ENCODE peak calls at places on chromosomes 13 and 19, in four cellular contexts. One of them, this sample, is unnamed.

GRCh38 chr13:101942038-101942437 is 459.8 kb downstream of the FGF14 start:
- DNase-seq in heart left ventricle: no peak
- DNase-seq in IMR-90: peak
- DNase-seq in cardiac muscle cell: peak
- DNase-seq in this sample: peak

GRCh38 chr13:45276887-45277286 is 64.1 kb downstream of the TPT1 start:
- DNase-seq in heart left ventricle: no peak
- DNase-seq in IMR-90: no peak
- DNase-seq in cardiac muscle cell: no peak
- DNase-seq in this sample: no peak

GRCh38 chr13:29922896-29923295 is 72.5 kb upstream of the UBL3 start:
- DNase-seq in heart left ventricle: no peak
- DNase-seq in IMR-90: peak
- DNase-seq in cardiac muscle cell: peak
- DNase-seq in this sample: peak

GRCh38 chr13:19860884-19861655 is 2.4 kb downstream of the ZMYM5 start:
- DNase-seq in heart left ventricle: no peak
- DNase-seq in IMR-90: peak
- DNase-seq in cardiac muscle cell: peak
- DNase-seq in this sample: peak

GRCh38 chr13:60583196-60583908 is 186.3 kb downstream of the TDRD3 start:
- DNase-seq in heart left ventricle: no peak
- DNase-seq in IMR-90: peak
- DNase-seq in cardiac muscle cell: peak
- DNase-seq in this sample: peak

GRCh38 chr13:59906413-59907027 is 257.2 kb downstream of the DIAPH3 start:
- DNase-seq in heart left ventricle: no peak
- DNase-seq in IMR-90: peak
- DNase-seq in cardiac muscle cell: peak
- DNase-seq in this sample: peak

GRCh38 chr19:39430675-39431593 is 4.8 kb downstream of the RPS16 start:
- DNase-seq in heart left ventricle: peak
- DNase-seq in IMR-90: peak
- DNase-seq in cardiac muscle cell: peak
- DNase-seq in this sample: peak

GRCh38 chr13:28761586-28761985 is 42.8 kb upstream of the SLC46A3 start:
- DNase-seq in heart left ventricle: no peak
- DNase-seq in IMR-90: peak
- DNase-seq in cardiac muscle cell: no peak
- DNase-seq in this sample: no peak

GRCh38 chr19:49453757-49454248 is 778 bp downstream of the ALDH16A1 start:
- DNase-seq in heart left ventricle: no peak
- DNase-seq in IMR-90: no peak
- DNase-seq in cardiac muscle cell: peak
- DNase-seq in this sample: no peak

GRCh38 chr19:7252364-7252763 is 41.9 kb downstream of the INSR start:
- DNase-seq in heart left ventricle: no peak
- DNase-seq in IMR-90: no peak
- DNase-seq in cardiac muscle cell: no peak
- DNase-seq in this sample: no peak

GRCh38 chr13:74570834-74571233 is 436.6 kb upstream of the KLF12 start:
- DNase-seq in heart left ventricle: no peak
- DNase-seq in IMR-90: peak
- DNase-seq in cardiac muscle cell: peak
- DNase-seq in this sample: peak

GRCh38 chr13:40786568-40786996 is 2.8 kb upstream of the SLC25A15 start:
- DNase-seq in heart left ventricle: no peak
- DNase-seq in IMR-90: peak
- DNase-seq in cardiac muscle cell: peak
- DNase-seq in this sample: peak

GRCh38 chr13:30033681-30034447 is 183.4 kb upstream of the UBL3 start:
- DNase-seq in heart left ventricle: no peak
- DNase-seq in IMR-90: peak
- DNase-seq in cardiac muscle cell: peak
- DNase-seq in this sample: peak

GRCh38 chr19:14519860-14520407 is 1.7 kb upstream of the DNAJB1 start:
- DNase-seq in heart left ventricle: no peak
- DNase-seq in IMR-90: peak
- DNase-seq in cardiac muscle cell: peak
- DNase-seq in this sample: peak

GRCh38 chr19:31351212-31352193 is 2.3 kb upstream of the TSHZ3 start:
- DNase-seq in heart left ventricle: peak
- DNase-seq in IMR-90: peak
- DNase-seq in cardiac muscle cell: peak
- DNase-seq in this sample: peak

GRCh38 chr13:49641810-49642291 is 13.5 kb downstream of the ARL11 start:
- DNase-seq in heart left ventricle: peak
- DNase-seq in IMR-90: peak
- DNase-seq in cardiac muscle cell: peak
- DNase-seq in this sample: peak

GRCh38 chr13:48851707-48852106 is 124.0 kb upstream of the FNDC3A start:
- DNase-seq in heart left ventricle: no peak
- DNase-seq in IMR-90: no peak
- DNase-seq in cardiac muscle cell: no peak
- DNase-seq in this sample: no peak

GRCh38 chr19:12723643-12724426 is at the start of gene TNPO2:
- DNase-seq in heart left ventricle: peak
- DNase-seq in IMR-90: peak
- DNase-seq in cardiac muscle cell: peak
- DNase-seq in this sample: peak

GRCh38 chr13:21849323-21849722 is 178.4 kb downstream of the FGF9 start:
- DNase-seq in heart left ventricle: no peak
- DNase-seq in IMR-90: peak
- DNase-seq in cardiac muscle cell: peak
- DNase-seq in this sample: peak

GRCh38 chr13:97659602-97660001 is 225.6 kb downstream of the RAP2A start:
- DNase-seq in heart left ventricle: no peak
- DNase-seq in IMR-90: peak
- DNase-seq in cardiac muscle cell: peak
- DNase-seq in this sample: peak

GRCh38 chr13:46168341-46168740 is 13.6 kb downstream of the LCP1 start:
- DNase-seq in heart left ventricle: peak
- DNase-seq in IMR-90: no peak
- DNase-seq in cardiac muscle cell: peak
- DNase-seq in this sample: peak

GRCh38 chr19:5444431-5444830 is 10.8 kb upstream of the ZNRF4 start:
- DNase-seq in heart left ventricle: no peak
- DNase-seq in IMR-90: no peak
- DNase-seq in cardiac muscle cell: no peak
- DNase-seq in this sample: no peak

GRCh38 chr13:51330741-51331140 is 8.8 kb upstream of the SERPINE3 start:
- DNase-seq in heart left ventricle: no peak
- DNase-seq in IMR-90: no peak
- DNase-seq in cardiac muscle cell: peak
- DNase-seq in this sample: peak

GRCh38 chr13:51614350-51614786 is 30.1 kb downstream of the WDFY2 start:
- DNase-seq in heart left ventricle: peak
- DNase-seq in IMR-90: no peak
- DNase-seq in cardiac muscle cell: no peak
- DNase-seq in this sample: no peak

GRCh38 chr19:16222806-16223205 is 25.1 kb downstream of the AP1M1 start:
- DNase-seq in heart left ventricle: no peak
- DNase-seq in IMR-90: peak
- DNase-seq in cardiac muscle cell: peak
- DNase-seq in this sample: no peak

GRCh38 chr19:3095375-3096191 is 1.4 kb downstream of the GNA11 start:
- DNase-seq in heart left ventricle: no peak
- DNase-seq in IMR-90: no peak
- DNase-seq in cardiac muscle cell: no peak
- DNase-seq in this sample: no peak

GRCh38 chr19:49638360-49638759 is 1.6 kb downstream of the RRAS start:
- DNase-seq in heart left ventricle: no peak
- DNase-seq in IMR-90: no peak
- DNase-seq in cardiac muscle cell: peak
- DNase-seq in this sample: peak

GRCh38 chr13:24038846-24039330 is 121.6 kb upstream of the SPATA13 start:
- DNase-seq in heart left ventricle: no peak
- DNase-seq in IMR-90: peak
- DNase-seq in cardiac muscle cell: peak
- DNase-seq in this sample: no peak

GRCh38 chr19:32998722-32999121 is 26.7 kb downstream of the FAAP24 start:
- DNase-seq in heart left ventricle: no peak
- DNase-seq in IMR-90: no peak
- DNase-seq in cardiac muscle cell: no peak
- DNase-seq in this sample: no peak

GRCh38 chr13:101417043-101417406 is 717 bp upstream of the NALCN start:
- DNase-seq in heart left ventricle: no peak
- DNase-seq in IMR-90: peak
- DNase-seq in cardiac muscle cell: peak
- DNase-seq in this sample: peak

GRCh38 chr19:4967738-4968461 is 1.0 kb upstream of the KDM4B start:
- DNase-seq in heart left ventricle: no peak
- DNase-seq in IMR-90: no peak
- DNase-seq in cardiac muscle cell: peak
- DNase-seq in this sample: no peak

GRCh38 chr13:50910483-50910805 is 853 bp downstream of the RNASEH2B start:
- DNase-seq in heart left ventricle: peak
- DNase-seq in IMR-90: peak
- DNase-seq in cardiac muscle cell: peak
- DNase-seq in this sample: peak

GRCh38 chr19:50723069-50723468 is at the start of gene CLEC11A:
- DNase-seq in heart left ventricle: peak
- DNase-seq in IMR-90: peak
- DNase-seq in cardiac muscle cell: peak
- DNase-seq in this sample: peak
- H3K4me3 ChIP-seq in heart left ventricle: peak
- H3K4me3 ChIP-seq in IMR-90: peak
- H3K4me3 ChIP-seq in cardiac muscle cell: peak
- H3K4me3 ChIP-seq in this sample: peak

GRCh38 chr19:58516964-58517833 is 2.4 kb downstream of the ZBTB45 start:
- DNase-seq in heart left ventricle: no peak
- DNase-seq in IMR-90: no peak
- DNase-seq in cardiac muscle cell: no peak
- DNase-seq in this sample: no peak
- TF ChIP-seq CTCF in heart left ventricle: no peak
- TF ChIP-seq CTCF in IMR-90: no peak
- TF ChIP-seq CTCF in cardiac muscle cell: no peak
- TF ChIP-seq CTCF in this sample: no peak

DNA sequence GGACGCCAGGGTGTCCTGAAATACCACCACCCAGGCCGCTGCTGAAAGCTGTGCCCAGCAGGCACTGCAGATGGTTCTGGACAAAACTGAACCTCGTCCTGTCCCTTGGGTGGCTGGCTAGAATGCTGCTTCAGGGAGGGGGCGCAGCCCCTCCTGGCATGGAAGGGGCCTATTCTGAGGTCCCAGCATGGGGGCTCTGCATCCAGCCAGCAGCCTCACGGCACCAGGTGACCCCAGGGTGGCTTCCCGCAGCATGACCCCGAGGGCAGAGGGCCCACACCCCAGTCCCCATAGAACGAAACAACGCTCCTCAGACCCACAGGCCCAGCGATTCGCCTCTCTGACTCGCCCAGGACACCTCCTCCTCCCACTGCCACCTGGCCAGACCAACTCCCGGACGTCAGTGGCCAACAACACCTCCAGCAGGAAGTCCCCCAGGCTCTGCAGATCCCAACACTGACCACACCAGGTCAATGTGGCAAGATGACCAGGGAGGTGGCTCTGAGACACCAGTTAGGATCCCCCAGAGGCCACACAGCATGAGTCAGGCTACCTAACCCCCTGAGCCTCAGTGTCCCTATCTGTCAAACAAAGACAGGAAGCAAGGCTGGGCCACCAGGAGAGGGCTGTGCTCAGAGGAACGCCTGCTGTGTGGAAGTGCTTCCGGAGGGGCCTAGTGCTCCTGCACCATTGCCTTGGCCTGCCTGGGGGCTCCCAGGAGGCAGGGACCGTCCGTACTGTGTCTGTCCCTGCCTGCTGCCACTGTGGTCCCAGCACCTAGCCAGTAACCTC is 6.1 kb downstream of the MKNK2 start:
- DNase-seq in heart left ventricle: no peak
- DNase-seq in IMR-90: no peak
- DNase-seq in cardiac muscle cell: no peak
- DNase-seq in this sample: no peak
- H3K4me3 ChIP-seq in heart left ventricle: no peak
- H3K4me3 ChIP-seq in IMR-90: no peak
- H3K4me3 ChIP-seq in cardiac muscle cell: no peak
- H3K4me3 ChIP-seq in this sample: no peak

DNA sequence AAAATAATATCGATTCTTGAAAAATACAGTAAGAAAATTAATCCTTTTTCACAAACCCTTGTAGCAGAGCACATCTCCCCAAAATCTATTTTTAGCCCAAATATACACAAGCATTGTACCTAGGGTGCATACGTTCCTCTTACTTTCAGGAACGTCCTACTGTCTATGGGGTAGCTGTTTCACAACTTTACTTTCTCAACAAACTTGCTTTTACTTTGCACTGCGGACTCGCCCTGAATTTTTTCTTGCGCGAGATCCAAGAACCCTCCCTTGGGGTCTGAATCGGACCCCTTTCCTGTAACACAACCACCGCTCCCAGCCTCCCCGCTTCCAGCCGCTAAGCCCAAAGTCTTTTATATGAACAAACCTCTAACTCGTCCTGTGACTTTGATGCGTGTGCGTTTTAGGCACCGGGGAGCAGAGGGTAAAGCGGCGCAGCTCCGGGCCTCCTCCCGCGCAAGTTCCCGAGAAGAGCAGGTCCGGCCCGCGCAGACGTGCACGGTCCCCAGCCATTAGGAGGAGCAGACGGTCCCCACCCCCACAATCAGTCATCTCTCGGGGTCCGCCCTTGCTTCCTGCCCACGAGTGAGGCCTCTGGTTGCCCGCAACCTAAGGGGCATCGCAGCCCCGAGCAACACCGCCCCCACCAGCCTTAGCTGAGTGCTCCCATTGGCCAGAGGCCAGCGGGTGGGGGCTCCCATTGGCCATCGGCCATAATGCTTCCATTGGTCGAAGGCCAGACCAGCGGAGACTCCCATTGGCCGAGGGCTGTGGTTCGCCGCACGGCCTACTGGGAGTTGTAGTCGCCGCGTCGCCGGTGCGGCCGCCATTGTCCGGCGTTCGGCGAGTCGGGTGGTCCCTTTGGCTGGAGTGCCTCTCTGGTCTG is at the start of gene ZNF8:
- DNase-seq in heart left ventricle: peak
- DNase-seq in IMR-90: peak
- DNase-seq in cardiac muscle cell: peak
- DNase-seq in this sample: peak
- TF ChIP-seq CTCF in heart left ventricle: peak
- TF ChIP-seq CTCF in IMR-90: no peak
- TF ChIP-seq CTCF in cardiac muscle cell: peak
- TF ChIP-seq CTCF in this sample: no peak

GRCh38 chr19:29623726-29624488 is 17.8 kb downstream of the POP4 start:
- DNase-seq in heart left ventricle: no peak
- DNase-seq in IMR-90: no peak
- DNase-seq in cardiac muscle cell: no peak
- DNase-seq in this sample: no peak
- H3K4me3 ChIP-seq in heart left ventricle: no peak
- H3K4me3 ChIP-seq in IMR-90: no peak
- H3K4me3 ChIP-seq in cardiac muscle cell: no peak
- H3K4me3 ChIP-seq in this sample: no peak